ENCODE peak calls at places on chromosome 1, in nine cellular contexts. W is AG09309, T is coronary artery, C is mammary epithelial cell, X is uterus, M is transverse colon, H is PC-3, G is heart left ventricle, Q is right lobe of liver. P is an unnamed sample.

GRCh38 chr1:2206813-2207488 is 12.4 kb upstream of the FAAP20 start:
- DNase-seq in Q (peak; percentile 88), T (peak; percentile 81), M (no peak), X (no peak), W (no peak), H (no peak), C (no peak), G (peak; percentile 16), P (no peak)

GRCh38 chr1:181739214-181739613 is 255.9 kb downstream of the CACNA1E start:
- DNase-seq in M (no peak), C (no peak), H (no peak), G (no peak), T (peak; percentile 9), X (no peak), Q (no peak), W (no peak), P (no peak)

GRCh38 chr1:43446388-43446740 is 7.4 kb downstream of the HYI start:
- DNase-seq in X (peak; percentile 9), T (peak; percentile 40), H (no peak), C (no peak), Q (no peak), W (no peak), G (peak; percentile 10), M (peak; percentile 1), P (no peak)

GRCh38 chr1:211736351-211736915 is 61.0 kb upstream of the NEK2 start:
- DNase-seq in C (peak; percentile 9), W (no peak), Q (no peak), M (no peak), T (no peak), G (no peak), X (no peak), H (no peak), P (no peak)

GRCh38 chr1:114152211-114153050 is 1.2 kb downstream of the SYT6 start:
- DNase-seq in M (peak; percentile 27), C (peak; percentile 16), Q (no peak), X (peak; percentile 40), G (peak; percentile 32), H (peak; percentile 43), W (no peak), T (no peak), P (no peak)

GRCh38 chr1:163144418-163144817 is 58.3 kb downstream of the RGS5 start:
- DNase-seq in G (peak; percentile 24), Q (no peak), X (no peak), C (no peak), W (no peak), M (no peak), T (no peak), H (no peak), P (no peak)

GRCh38 chr1:165138960-165139359 is 217.6 kb downstream of the LMX1A start:
- DNase-seq in W (no peak), H (no peak), C (peak; percentile 8), X (no peak), T (no peak), M (no peak), G (no peak), Q (no peak), P (no peak)

GRCh38 chr1:110087812-110088738 is 17.6 kb upstream of the ALX3 start:
- DNase-seq in X (no peak), Q (no peak), C (peak; percentile 31), W (peak; percentile 23), H (peak; percentile 76), M (peak; percentile 47), G (peak; percentile 40), T (no peak), P (no peak)

GRCh38 chr1:232751393-232752140 is 53.6 kb upstream of the MAP10 start:
- DNase-seq in T (no peak), X (no peak), Q (no peak), H (no peak), W (no peak), C (no peak), G (no peak), M (no peak), P (no peak)

GRCh38 chr1:106798991-106799390 is 257.5 kb upstream of the PRMT6 start:
- DNase-seq in G (no peak), X (no peak), T (no peak), W (peak; percentile 18), M (no peak), C (peak; percentile 1), H (peak; percentile 42), Q (no peak), P (no peak)

GRCh38 chr1:20739225-20739624 is 6.7 kb upstream of the SH2D5 start:
- DNase-seq in W (peak; percentile 44), X (no peak), M (no peak), G (no peak), H (peak; percentile 81), Q (no peak), T (no peak), C (no peak), P (no peak)

GRCh38 chr1:201395936-201396335 is 3.2 kb downstream of the LAD1 start:
- DNase-seq in M (no peak), W (no peak), G (no peak), C (no peak), X (no peak), H (no peak), T (no peak), Q (peak; percentile 69), P (no peak)

GRCh38 chr1:178075323-178075722 is 18.6 kb upstream of the RASAL2 start:
- DNase-seq in Q (no peak), M (no peak), X (no peak), H (no peak), T (no peak), W (no peak), G (no peak), C (no peak), P (no peak)

GRCh38 chr1:50970508-50970885 is 452 bp downstream of the CDKN2C start:
- DNase-seq in H (peak; percentile 34), W (no peak), M (no peak), X (no peak), Q (no peak), T (no peak), G (no peak), C (no peak), P (no peak)

GRCh38 chr1:241533375-241534115 is 1.4 kb downstream of the KMO start:
- DNase-seq in C (peak; percentile 48), H (peak; percentile 65), Q (no peak), G (no peak), T (no peak), X (no peak), M (no peak), W (no peak), P (no peak)

GRCh38 chr1:99674665-99675064 is 28.8 kb downstream of the PALMD start:
- DNase-seq in H (peak; percentile 52), T (no peak), C (peak; percentile 86), W (no peak), G (no peak), X (no peak), Q (no peak), M (no peak), P (no peak)

GRCh38 chr1:84721152-84721551 is 30.9 kb upstream of the SSX2IP start:
- DNase-seq in C (peak; percentile 72), G (no peak), H (peak; percentile 41), W (peak; percentile 57), X (no peak), Q (no peak), M (no peak), T (no peak), P (no peak)

GRCh38 chr1:205678286-205679111 is 1.8 kb downstream of the SLC45A3 start:
- DNase-seq in G (peak; percentile 49), Q (peak; percentile 71), W (no peak), X (peak; percentile 46), C (no peak), H (no peak), M (no peak), T (no peak), P (no peak)
- H3K4me3 ChIP-seq in G (peak overlapping the region; percentile 76), Q (peak overlapping the region; percentile 94), W (no peak overlapping the region), X (no peak overlapping the region), C (no peak overlapping the region), H (peak overlapping the region; percentile 72), M (peak overlapping the region; percentile 75), T (peak overlapping the region; percentile 78), P (peak overlapping the region; percentile 67)

DNA sequence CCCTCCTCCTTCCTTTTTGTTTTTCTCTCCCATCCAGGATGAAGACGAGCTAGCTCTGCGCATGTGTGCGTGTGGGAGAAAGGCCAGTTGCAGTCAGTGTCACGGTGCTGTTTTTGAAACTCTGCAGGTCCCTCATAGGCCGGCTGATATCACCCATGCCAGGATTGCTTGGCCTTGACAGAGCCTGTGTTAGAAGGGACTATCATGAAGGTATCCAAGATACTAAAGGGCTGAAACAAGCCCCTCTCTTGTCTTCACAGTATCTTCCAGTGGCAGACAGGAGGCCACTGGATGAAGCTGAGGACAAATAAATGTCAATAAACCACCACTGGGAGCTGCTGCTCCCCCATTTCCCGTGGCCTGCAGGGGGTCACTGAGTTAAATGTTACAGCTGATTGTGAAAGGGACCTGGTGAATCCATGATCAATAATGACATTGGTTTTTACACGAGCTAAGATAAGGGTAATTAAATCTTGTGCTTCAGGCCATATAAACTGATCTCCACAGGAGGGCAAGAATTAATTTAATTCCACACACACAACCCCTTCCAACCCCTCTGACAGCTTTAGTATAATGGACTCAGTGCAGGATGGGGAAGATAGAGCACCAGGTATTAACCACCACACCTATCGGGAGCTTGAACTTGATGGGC is 64.6 kb upstream of the TARBP1 start:
- DNase-seq in T (peak; percentile 54), G (peak; percentile 73), W (no peak), M (peak; percentile 30), Q (no peak), H (no peak), X (peak; percentile 78), C (no peak), P (peak; percentile 63)
- TF ChIP-seq CTCF in T (no peak), G (no peak), W (peak; percentile 4), M (no peak), Q (peak; percentile 8), H (no peak), X (peak; percentile 14), C (no peak), P (peak; percentile 31)

DNA sequence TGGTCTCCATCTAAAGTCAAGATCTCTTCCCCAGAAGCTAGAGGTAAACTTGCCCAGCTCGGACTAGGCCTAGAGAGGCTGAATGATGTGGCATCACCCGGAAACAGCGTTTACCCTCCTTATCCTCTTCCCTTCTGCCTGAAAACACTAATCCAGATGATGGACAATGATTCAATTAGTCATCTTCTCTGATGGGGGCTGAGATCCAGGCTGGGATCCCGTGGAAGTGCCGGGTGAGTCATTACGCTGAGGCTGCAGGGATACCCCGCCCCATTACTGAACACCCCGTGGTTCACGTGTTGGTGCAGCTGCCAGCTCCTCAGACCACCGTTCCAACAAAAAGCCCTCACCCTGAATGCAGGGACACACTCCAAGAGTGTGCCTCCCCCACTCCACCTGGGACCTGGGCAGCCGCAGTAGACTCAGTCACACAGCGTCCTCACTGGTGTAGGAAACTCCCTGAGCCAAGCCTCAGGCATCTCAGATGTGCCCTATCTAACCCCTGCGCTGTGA is 2.0 kb downstream of the S100A6 start:
- DNase-seq in M (peak; percentile 54), C (peak; percentile 94), H (peak; percentile 97), Q (no peak), X (peak; percentile 82), T (peak; percentile 88), W (peak; percentile 77), G (peak; percentile 46), P (peak; percentile 88)
- H3K4me3 ChIP-seq in M (peak overlapping the region; percentile 81), C (peak overlapping the region; percentile 73), H (peak overlapping the region; percentile 73), Q (no peak overlapping the region), X (peak overlapping the region; percentile 96), T (peak overlapping the region; percentile 90), W (peak overlapping the region; percentile 71), G (peak overlapping the region; percentile 92), P (peak overlapping the region; percentile 74)

DNA sequence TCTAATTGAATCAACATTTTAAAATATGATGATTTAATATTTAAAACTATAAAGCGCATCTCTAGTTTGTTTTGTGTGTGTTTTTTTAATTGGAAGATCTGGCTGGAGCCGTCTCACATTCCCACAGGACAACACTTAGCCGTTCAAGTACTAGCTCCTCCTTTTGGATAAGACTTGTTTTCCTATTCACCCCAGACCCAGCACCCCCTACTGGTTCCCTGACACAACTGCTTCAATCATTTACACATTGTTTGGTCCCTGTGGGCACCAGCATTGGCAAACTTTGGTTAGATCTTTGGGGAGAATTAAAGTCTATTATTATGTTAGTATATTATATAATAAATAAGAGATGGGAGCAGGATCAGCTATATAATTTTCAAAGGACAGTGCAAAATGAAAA is 34.5 kb downstream of the TYW3 start:
- DNase-seq in G (no peak), T (no peak), Q (no peak), C (peak; percentile 1), X (no peak), W (no peak), M (no peak), H (peak; percentile 33), P (no peak)
- TF ChIP-seq CTCF in G (no peak), T (no peak), Q (peak; percentile 33), C (peak; percentile 24), X (no peak), W (peak; percentile 32), M (no peak), H (peak; percentile 56), P (no peak)